ENCODE peak calls at places on chromosomes 2 and 18, in eight cellular contexts. H is CD4-positive, CD25-positive, alpha-beta regulatory T cell; Y is heart left ventricle; F is MM.1S; C is uterus; M is Panc1; W is RWPE2; G is caudate nucleus. R is an unnamed sample.

GRCh38 chr18:24628360-24628759 is 167.9 kb downstream of the HRH4 start:
- DNase-seq in H (no peak), Y (no peak), F (no peak), C (no peak), M (no peak), W (no peak), G (no peak), R (no peak)

GRCh38 chr2:19623488-19623887 is 265.1 kb upstream of the OSR1 start:
- DNase-seq in H (no peak), Y (no peak), F (no peak), C (no peak), M (no peak), W (no peak), G (no peak), R (no peak)

GRCh38 chr2:98568161-98568956 is 40.0 kb downstream of the COA5 start:
- DNase-seq in H (no peak), Y (no peak), F (no peak), C (no peak), M (no peak), W (no peak), G (no peak), R (no peak)

GRCh38 chr2:241198381-241199282 is 10.2 kb downstream of the ANO7 start:
- DNase-seq in H (no peak), Y (no peak), F (no peak), C (no peak), M (no peak), W (no peak), G (no peak), R (no peak)

GRCh38 chr2:240637901-240638175 is 12.6 kb downstream of the GPR35 start:
- DNase-seq in H (no peak), Y (no peak), F (no peak), C (no peak), M (no peak), W (no peak), G (no peak), R (no peak)

GRCh38 chr18:7360606-7361170 is 129.8 kb downstream of the LRRC30 start:
- DNase-seq in H (no peak), Y (no peak), F (no peak), C (no peak), M (no peak), W (no peak), G (no peak), R (no peak)

GRCh38 chr2:175015340-175015739 is 10.2 kb upstream of the CHN1 start:
- DNase-seq in H (no peak), Y (no peak), F (no peak), C (no peak), M (no peak), W (no peak), G (no peak), R (no peak)

GRCh38 chr2:86523491-86523890 is 39.8 kb downstream of the CHMP3 start:
- DNase-seq in H (no peak), Y (no peak), F (no peak), C (no peak), M (no peak), W (no peak), G (no peak), R (no peak)

GRCh38 chr2:223228871-223229270 is 176.9 kb downstream of the KCNE4 start:
- DNase-seq in H (no peak), Y (no peak), F (no peak), C (no peak), M (no peak), W (no peak), G (no peak), R (no peak)

GRCh38 chr2:238596571-238597551 is 170.1 kb downstream of the ASB1 start:
- DNase-seq in H (no peak), Y (peak), F (no peak), C (peak), M (peak), W (no peak), G (no peak), R (peak)

GRCh38 chr2:207662203-207662602 is 37.0 kb upstream of the METTL21A start:
- DNase-seq in H (no peak), Y (no peak), F (peak), C (no peak), M (no peak), W (no peak), G (no peak), R (no peak)
- H3K27ac ChIP-seq in H (no peak), Y (no peak), F (peak), C (no peak), M (no peak), W (no peak), G (no peak), R (no peak)

GRCh38 chr18:38330573-38330972 is 765.0 kb upstream of the CELF4 start:
- DNase-seq in H (no peak), Y (no peak), F (no peak), C (no peak), M (no peak), W (no peak), G (no peak), R (no peak)
- H3K27ac ChIP-seq in H (no peak), Y (no peak), F (no peak), C (no peak), M (no peak), W (no peak), G (no peak), R (no peak)

GRCh38 chr2:236731767-236732580 is 162.3 kb downstream of the ACKR3 start:
- DNase-seq in H (no peak), Y (peak), F (no peak), C (peak), M (no peak), W (no peak), G (no peak), R (no peak)
- H3K27ac ChIP-seq in H (no peak), Y (peak), F (no peak), C (peak), M (no peak), W (no peak), G (peak), R (no peak)

GRCh38 chr2:191245046-191245868 is at the start of gene MYO1B:
- DNase-seq in H (peak), Y (peak), F (peak), C (peak), M (no peak), W (peak), G (peak), R (peak)
- H3K27ac ChIP-seq in H (no peak), Y (peak), F (no peak), C (peak), M (peak), W (peak), G (no peak), R (peak)

GRCh38 chr2:127661072-127661618 is 14.2 kb downstream of the LIMS2 start:
- DNase-seq in H (no peak), Y (peak), F (no peak), C (no peak), M (no peak), W (peak), G (no peak), R (no peak)

GRCh38 chr2:127659408-127660290 is 13.7 kb downstream of the GPR17 start:
- DNase-seq in H (no peak), Y (peak), F (no peak), C (peak), M (no peak), W (no peak), G (no peak), R (no peak)

GRCh38 chr2:127658641-127659407 is 12.9 kb downstream of the GPR17 start:
- DNase-seq in H (no peak), Y (peak), F (no peak), C (no peak), M (no peak), W (no peak), G (no peak), R (no peak)

GRCh38 chr2:127661949-127662510 is 13.3 kb downstream of the LIMS2 start:
- DNase-seq in H (no peak), Y (peak), F (no peak), C (peak), M (no peak), W (peak), G (no peak), R (no peak)

GRCh38 chr2:127660291-127660578 is 14.3 kb downstream of the GPR17 start:
- DNase-seq in H (no peak), Y (peak), F (no peak), C (no peak), M (no peak), W (peak), G (no peak), R (no peak)
- H3K27ac ChIP-seq in H (no peak), Y (peak), F (no peak), C (peak), M (no peak), W (no peak), G (peak), R (no peak)

DNA sequence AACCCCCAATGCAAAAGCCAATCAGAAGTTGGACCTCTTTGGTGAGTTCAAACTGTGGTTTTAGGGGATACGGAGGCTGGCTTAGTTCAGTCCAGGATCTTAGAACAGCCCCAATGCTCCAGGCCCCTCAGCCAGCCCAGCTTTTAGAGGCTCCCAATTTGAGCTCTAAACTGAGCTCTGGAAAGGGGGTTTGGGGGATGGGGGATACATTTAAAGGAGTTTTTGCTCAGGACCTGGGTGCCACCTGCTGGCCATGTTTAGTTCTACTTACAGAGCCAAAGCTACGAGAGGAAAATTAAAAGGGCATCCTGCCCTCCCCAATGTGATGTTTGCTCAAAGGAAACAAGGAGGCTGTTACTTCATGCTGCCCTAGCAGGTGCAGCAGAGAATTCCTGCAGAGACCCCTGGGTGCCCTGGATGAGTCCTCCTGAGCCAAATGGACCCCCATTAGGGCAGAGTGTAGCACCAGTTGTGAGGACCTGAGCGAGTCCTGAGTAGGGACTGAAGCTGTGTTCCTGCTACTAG is 15.9 kb upstream of the TMEM214 start:
- DNase-seq in H (no peak), Y (peak), F (peak), C (peak), M (no peak), W (no peak), G (peak), R (peak)
- H3K27ac ChIP-seq in H (no peak), Y (no peak), F (no peak), C (peak), M (no peak), W (no peak), G (no peak), R (no peak)

GRCh38 chr2:43104106-43104505 is 122.3 kb downstream of the ZFP36L2 start:
- DNase-seq in H (no peak), Y (no peak), F (no peak), C (no peak), M (no peak), W (no peak), G (no peak), R (no peak)

GRCh38 chr2:43104763-43105162 is 121.6 kb downstream of the ZFP36L2 start:
- DNase-seq in H (no peak), Y (no peak), F (no peak), C (no peak), M (no peak), W (no peak), G (no peak), R (no peak)

GRCh38 chr2:43107679-43108078 is 118.7 kb downstream of the ZFP36L2 start:
- DNase-seq in H (no peak), Y (no peak), F (no peak), C (no peak), M (no peak), W (no peak), G (no peak), R (no peak)

GRCh38 chr2:43106767-43107527 is 119.5 kb downstream of the ZFP36L2 start:
- DNase-seq in H (no peak), Y (peak), F (no peak), C (no peak), M (no peak), W (no peak), G (no peak), R (no peak)

GRCh38 chr2:43105586-43106562 is 120.5 kb downstream of the ZFP36L2 start:
- DNase-seq in H (no peak), Y (peak), F (no peak), C (peak), M (no peak), W (no peak), G (no peak), R (no peak)
- H3K27ac ChIP-seq in H (no peak), Y (peak), F (no peak), C (peak), M (peak), W (peak), G (peak), R (no peak)

GRCh38 chr2:151716721-151717120 is 17.6 kb downstream of the NEB start:
- DNase-seq in H (no peak), Y (no peak), F (no peak), C (no peak), M (no peak), W (no peak), G (no peak), R (no peak)

GRCh38 chr2:151707857-151708256 is 26.4 kb downstream of the NEB start:
- DNase-seq in H (no peak), Y (no peak), F (no peak), C (no peak), M (no peak), W (no peak), G (no peak), R (no peak)

GRCh38 chr2:151713291-151713903 is 20.9 kb downstream of the NEB start:
- DNase-seq in H (no peak), Y (no peak), F (no peak), C (no peak), M (no peak), W (no peak), G (no peak), R (no peak)

GRCh38 chr2:151708788-151709187 is 25.5 kb downstream of the NEB start:
- DNase-seq in H (no peak), Y (no peak), F (no peak), C (no peak), M (no peak), W (no peak), G (no peak), R (no peak)

GRCh38 chr2:151711025-151711424 is 23.3 kb downstream of the NEB start:
- DNase-seq in H (no peak), Y (no peak), F (no peak), C (no peak), M (no peak), W (no peak), G (no peak), R (no peak)
- H3K27ac ChIP-seq in H (no peak), Y (no peak), F (no peak), C (no peak), M (no peak), W (no peak), G (no peak), R (no peak)

GRCh38 chr2:120867290-120868231 is 131.9 kb downstream of the GLI2 start:
- DNase-seq in H (no peak), Y (peak), F (no peak), C (peak), M (no peak), W (no peak), G (peak), R (peak)
- H3K27ac ChIP-seq in H (no peak), Y (peak), F (no peak), C (peak), M (no peak), W (no peak), G (peak), R (peak)

R was measured in SJSA1.